ENCODE peak calls at places on chromosomes 11 and 22, in seven cellular contexts. N, M, Q, C, O, T and G are unnamed samples.

GRCh38 chr11:12207384-12208150 is 97.2 kb downstream of the MICAL2 start:
- DNase-seq in C (no peak), T (no peak), N (no peak), M (no peak), O (no peak), Q (no peak), G (no peak)

GRCh38 chr22:28942333-28942732 is 59.0 kb downstream of the ZNRF3 start:
- DNase-seq in M (no peak), N (no peak), Q (no peak), C (no peak), T (no peak), O (no peak), G (no peak)

GRCh38 chr11:69238562-69239319 is 55.2 kb upstream of the MYEOV start:
- DNase-seq in M (no peak), O (no peak), T (no peak), C (no peak), N (no peak), Q (no peak), G (no peak)

GRCh38 chr22:45505991-45506743 is 3.5 kb downstream of the FBLN1 start:
- DNase-seq in M (no peak), Q (no peak), T (no peak), O (no peak), N (no peak), C (no peak), G (no peak)

GRCh38 chr22:20565079-20565734 is 57.8 kb downstream of the MED15 start:
- DNase-seq in C (no peak), O (peak; percentile 10), Q (no peak), T (no peak), M (no peak), N (no peak), G (no peak)

GRCh38 chr11:126647735-126648134 is 292.2 kb downstream of the ST3GAL4 start:
- DNase-seq in O (no peak), Q (no peak), N (no peak), C (no peak), T (no peak), M (no peak), G (no peak)

GRCh38 chr22:46171940-46172339 is 21.6 kb downstream of the PPARA start:
- DNase-seq in Q (peak; percentile 61), C (peak; percentile 49), M (no peak), N (no peak), O (no peak), T (no peak), G (no peak)

GRCh38 chr11:121630041-121630440 is 177.3 kb upstream of the SORL1-AS1 start:
- DNase-seq in N (no peak), C (no peak), Q (no peak), O (no peak), T (no peak), M (peak; percentile 83), G (no peak)

GRCh38 chr11:27574342-27574741 is 67.8 kb upstream of the LIN7C start:
- DNase-seq in M (no peak), T (no peak), C (no peak), Q (no peak), N (no peak), O (no peak), G (no peak)

GRCh38 chr11:75225794-75226193 is 14.8 kb upstream of the TPBGL start:
- DNase-seq in T (no peak), C (no peak), N (no peak), M (no peak), Q (no peak), O (no peak), G (no peak)

GRCh38 chr11:117143871-117144476 is at the start of gene PAFAH1B2:
- DNase-seq in C (peak; percentile 98), O (peak; percentile 95), T (peak; percentile 97), N (peak; percentile 97), M (peak; percentile 90), Q (peak; percentile 96), G (peak; percentile 95)

GRCh38 chr22:20601308-20601707 is 93.9 kb downstream of the MED15 start:
- DNase-seq in O (no peak), M (no peak), N (no peak), T (no peak), Q (no peak), C (no peak), G (no peak)

GRCh38 chr11:94129505-94130335 is 1.1 kb downstream of the PANX1 start:
- DNase-seq in O (no peak), C (no peak), T (no peak), M (peak; percentile 28), N (peak; percentile 87), Q (no peak), G (peak; percentile 66)

GRCh38 chr22:44143117-44143495 is 37.6 kb upstream of the PARVG start:
- DNase-seq in N (peak; percentile 30), Q (no peak), M (no peak), T (no peak), C (no peak), O (no peak), G (no peak)

GRCh38 chr11:44927174-44927661 is 23.5 kb downstream of the TP53I11 start:
- DNase-seq in N (peak; percentile 72), O (peak; percentile 52), Q (peak; percentile 58), M (peak; percentile 52), C (peak; percentile 76), T (peak; percentile 73), G (peak; percentile 72)

GRCh38 chr11:90423378-90423777 is 200.5 kb upstream of the CHORDC1 start:
- DNase-seq in C (no peak), N (peak; percentile 41), M (peak; percentile 10), O (no peak), Q (no peak), T (no peak), G (no peak)

GRCh38 chr11:132231656-132232173 is 861.3 kb downstream of the NTM start:
- DNase-seq in N (no peak), M (no peak), T (no peak), O (no peak), Q (no peak), C (no peak), G (no peak)

GRCh38 chr22:23094260-23094659 is 23.9 kb downstream of the GNAZ start:
- DNase-seq in O (no peak), M (no peak), Q (no peak), N (no peak), C (no peak), T (no peak), G (no peak)

GRCh38 chr11:75315439-75315805 is 36.0 kb downstream of the ARRB1 start:
- DNase-seq in M (peak; percentile 28), T (no peak), N (no peak), Q (no peak), C (no peak), O (no peak), G (no peak)

DNA sequence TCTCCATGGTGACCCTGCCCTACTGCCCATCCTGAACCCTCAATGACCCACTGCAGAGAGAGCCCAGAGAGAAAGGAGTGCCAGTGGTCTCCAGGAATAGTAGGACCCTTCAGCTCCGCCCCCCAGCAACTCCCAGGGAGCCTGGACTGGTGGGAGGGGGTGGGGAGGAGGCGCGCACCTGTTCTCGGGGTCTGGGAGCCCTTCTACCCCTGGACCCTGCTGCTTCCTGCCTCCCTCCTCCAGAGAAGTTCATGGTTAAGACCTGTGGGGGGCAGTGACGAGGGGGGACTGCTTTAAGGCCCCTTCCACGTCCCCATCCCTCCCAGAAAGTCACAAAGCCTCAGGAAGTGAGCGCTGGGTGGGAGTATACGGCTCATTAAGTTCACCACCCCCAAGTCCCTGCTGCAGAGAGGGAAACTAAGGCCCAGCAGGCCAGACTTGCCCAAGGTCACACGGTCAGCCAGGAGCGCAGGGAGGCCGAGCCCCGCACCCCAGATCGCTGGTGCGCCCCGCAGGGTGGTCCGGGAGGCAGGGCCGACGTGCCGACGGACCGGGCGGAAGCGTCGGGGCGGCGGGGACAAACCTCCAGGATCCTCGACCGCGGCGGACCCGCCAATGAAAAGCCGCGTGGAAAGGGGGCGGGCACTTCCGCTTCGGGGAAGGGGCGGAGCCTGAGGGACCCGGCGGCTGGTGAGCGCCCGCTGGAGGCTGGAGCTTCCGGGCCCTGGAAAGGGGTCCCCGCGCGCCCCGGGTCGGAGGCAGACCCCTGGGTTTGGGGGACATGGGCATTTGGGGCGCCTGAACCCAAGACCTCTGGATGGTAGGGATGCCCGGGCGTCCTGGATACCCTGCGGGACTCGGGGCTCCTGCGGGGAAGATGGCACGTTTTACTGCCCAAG is at the start of the genes NUDT22 and TRPT1:
- DNase-seq in M (peak; percentile 83), Q (peak; percentile 93), N (peak; percentile 94), T (peak; percentile 94), C (peak; percentile 92), O (peak; percentile 93), G (peak; percentile 91)
- TF ChIP-seq POLR2A in M (peak; percentile 90), Q (peak; percentile 92), N (peak; percentile 4), T (peak; percentile 89), C (no peak), O (peak; percentile 83), G (peak; percentile 75)

DNA sequence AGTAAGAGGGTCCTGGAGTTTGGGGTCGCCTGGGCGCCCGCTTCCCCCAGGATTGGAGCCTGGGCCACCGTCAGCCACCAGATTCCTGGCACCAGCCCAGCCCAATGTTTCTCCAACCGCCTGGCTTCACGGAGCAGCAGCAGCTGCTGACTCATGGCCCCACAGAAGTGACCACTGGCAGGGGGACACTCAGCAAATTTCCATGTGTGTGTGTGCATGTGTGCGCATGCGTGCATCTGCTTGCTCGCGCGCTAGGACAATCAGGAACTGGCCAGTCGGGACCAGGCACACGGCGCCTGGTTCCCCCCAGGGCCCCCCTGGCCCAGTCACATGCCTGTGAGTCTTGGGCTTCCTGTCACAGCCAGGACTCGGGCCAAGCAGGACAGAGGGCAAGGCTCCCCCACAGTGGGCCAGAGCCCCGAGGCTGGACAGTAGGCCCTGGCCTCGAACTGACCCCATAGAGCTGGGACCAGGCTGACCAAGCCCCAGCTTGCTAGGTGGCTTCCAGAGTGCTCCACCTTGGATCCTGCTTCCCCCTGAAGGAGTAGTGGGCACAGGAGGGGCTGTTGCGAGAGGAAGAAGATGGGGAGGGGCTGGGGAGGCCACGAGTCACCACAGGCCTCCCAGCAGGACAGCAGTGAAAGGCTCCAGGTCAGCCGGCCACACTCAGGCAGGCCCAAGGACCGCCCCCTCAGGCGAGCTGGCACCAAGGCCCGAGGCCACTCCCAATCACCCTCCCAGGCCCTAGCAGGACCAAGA is 3.2 kb downstream of the CTSD start:
- DNase-seq in N (peak; percentile 32), T (peak; percentile 90), M (peak; percentile 40), O (peak; percentile 51), C (peak; percentile 56), Q (peak; percentile 53), G (peak; percentile 36)
- TF ChIP-seq POLR2A in N (no peak), T (peak; percentile 37), M (no peak), O (no peak), C (no peak), Q (no peak), G (no peak)

GRCh38 chr11:8671242-8671641 is 11.2 kb downstream of the TRIM66 start:
- DNase-seq in N (peak; percentile 82), Q (peak; percentile 70), C (peak; percentile 50), M (peak; percentile 92), T (no peak), O (peak; percentile 68), G (no peak)
- TF ChIP-seq POLR2A in N (no peak), Q (no peak), C (no peak), M (no peak), T (no peak), O (no peak), G (no peak)

DNA sequence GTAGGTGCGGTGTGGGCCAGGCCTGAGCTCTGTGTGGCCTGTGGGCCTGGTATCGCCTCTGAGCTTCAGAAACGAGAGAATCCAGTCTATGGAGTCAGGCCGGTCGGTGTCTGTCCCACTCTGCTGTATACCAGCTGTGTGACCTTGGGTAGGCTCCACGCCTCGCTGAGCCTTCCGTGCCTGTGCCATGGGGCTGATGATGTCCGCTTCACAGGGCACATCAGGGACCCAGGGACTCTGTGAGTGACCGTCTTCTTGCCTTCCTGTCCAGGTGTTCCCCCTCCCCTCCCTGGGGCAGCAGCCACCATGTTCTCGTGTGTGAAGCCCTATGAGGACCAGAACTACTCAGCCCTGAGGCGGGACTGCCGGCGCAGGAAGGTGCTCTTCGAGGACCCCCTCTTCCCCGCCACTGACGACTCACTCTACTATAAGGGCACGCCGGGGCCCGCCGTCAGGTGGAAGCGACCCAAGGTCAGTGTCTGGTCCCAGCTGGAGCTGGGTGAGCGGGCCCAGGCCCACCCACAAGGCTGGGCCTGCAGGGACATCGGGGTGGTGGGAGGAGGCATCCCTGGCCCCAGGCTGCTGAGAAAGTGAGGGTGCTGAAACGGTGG is 17.9 kb downstream of the CAPN5 start:
- DNase-seq in N (no peak), C (peak; percentile 47), M (no peak), Q (peak; percentile 12), O (peak; percentile 13), T (peak; percentile 13), G (no peak)
- TF ChIP-seq POLR2A in N (no peak), C (no peak), M (no peak), Q (no peak), O (no peak), T (no peak), G (no peak)